ENCODE peak calls at places on chromosomes 11 and 22, in seven cellular contexts. One of them, this sample, is unnamed.

GRCh38 chr11:94958118-94958517 is 15.2 kb downstream of the CWC15 start:
- DNase-seq in trophoblast cell: no peak
- DNase-seq in mesenchymal stem cell: peak; percentile 78
- DNase-seq in mesendoderm: no peak
- DNase-seq in H1: no peak
- DNase-seq in H9: no peak
- DNase-seq in neuronal stem cell: no peak
- DNase-seq in this sample: peak; percentile 66

GRCh38 chr11:121512468-121513465 is 60.0 kb upstream of the SORL1-AS1 start:
- DNase-seq in mesendoderm: no peak
- DNase-seq in mesenchymal stem cell: no peak
- DNase-seq in neuronal stem cell: no peak
- DNase-seq in H9: no peak
- DNase-seq in H1: no peak
- DNase-seq in trophoblast cell: no peak
- DNase-seq in this sample: no peak

GRCh38 chr11:117796456-117797428 is at the start of gene DSCAML1:
- DNase-seq in mesendoderm: peak; percentile 27
- DNase-seq in H9: no peak
- DNase-seq in H1: no peak
- DNase-seq in neuronal stem cell: no peak
- DNase-seq in trophoblast cell: no peak
- DNase-seq in mesenchymal stem cell: no peak
- DNase-seq in this sample: no peak

GRCh38 chr11:46338988-46339666 is 8.1 kb upstream of the DGKZ start:
- DNase-seq in mesendoderm: peak; percentile 94
- DNase-seq in neuronal stem cell: no peak
- DNase-seq in H1: peak; percentile 91
- DNase-seq in trophoblast cell: peak; percentile 59
- DNase-seq in mesenchymal stem cell: peak; percentile 53
- DNase-seq in H9: peak; percentile 96
- DNase-seq in this sample: no peak

GRCh38 chr11:129700701-129701100 is 114.9 kb upstream of the TMEM45B start:
- DNase-seq in trophoblast cell: no peak
- DNase-seq in mesenchymal stem cell: no peak
- DNase-seq in mesendoderm: no peak
- DNase-seq in H9: no peak
- DNase-seq in H1: no peak
- DNase-seq in neuronal stem cell: no peak
- DNase-seq in this sample: no peak

GRCh38 chr22:33332538-33332937 is 274.4 kb upstream of the SYN3 start:
- DNase-seq in H1: no peak
- DNase-seq in trophoblast cell: no peak
- DNase-seq in mesenchymal stem cell: no peak
- DNase-seq in mesendoderm: no peak
- DNase-seq in neuronal stem cell: no peak
- DNase-seq in H9: no peak
- DNase-seq in this sample: no peak

GRCh38 chr11:12807621-12808020 is 133.4 kb downstream of the TEAD1 start:
- DNase-seq in mesendoderm: no peak
- DNase-seq in mesenchymal stem cell: no peak
- DNase-seq in trophoblast cell: no peak
- DNase-seq in H9: no peak
- DNase-seq in H1: no peak
- DNase-seq in neuronal stem cell: no peak
- DNase-seq in this sample: no peak

GRCh38 chr11:75931124-75931523 is 116.1 kb downstream of the UVRAG start:
- DNase-seq in H9: no peak
- DNase-seq in neuronal stem cell: no peak
- DNase-seq in H1: no peak
- DNase-seq in trophoblast cell: no peak
- DNase-seq in mesendoderm: no peak
- DNase-seq in mesenchymal stem cell: peak; percentile 26
- DNase-seq in this sample: peak; percentile 68

GRCh38 chr11:130213979-130214281 is 54.3 kb downstream of the ST14 start:
- DNase-seq in neuronal stem cell: no peak
- DNase-seq in H1: no peak
- DNase-seq in mesendoderm: no peak
- DNase-seq in trophoblast cell: no peak
- DNase-seq in H9: peak; percentile 21
- DNase-seq in mesenchymal stem cell: no peak
- DNase-seq in this sample: no peak

GRCh38 chr11:111379500-111380136 is 543 bp upstream of the POU2AF1 start:
- DNase-seq in H1: no peak
- DNase-seq in mesenchymal stem cell: no peak
- DNase-seq in H9: no peak
- DNase-seq in mesendoderm: no peak
- DNase-seq in trophoblast cell: no peak
- DNase-seq in neuronal stem cell: no peak
- DNase-seq in this sample: no peak

GRCh38 chr22:24107668-24108067 is 73.6 kb upstream of the SUSD2 start:
- DNase-seq in H9: no peak
- DNase-seq in mesenchymal stem cell: no peak
- DNase-seq in neuronal stem cell: no peak
- DNase-seq in H1: no peak
- DNase-seq in mesendoderm: no peak
- DNase-seq in trophoblast cell: no peak
- DNase-seq in this sample: peak; percentile 90

GRCh38 chr22:29469755-29470154 is 10.3 kb upstream of the NEFH start:
- DNase-seq in trophoblast cell: no peak
- DNase-seq in H9: peak; percentile 58
- DNase-seq in mesenchymal stem cell: no peak
- DNase-seq in H1: no peak
- DNase-seq in mesendoderm: peak; percentile 62
- DNase-seq in neuronal stem cell: no peak
- DNase-seq in this sample: no peak

GRCh38 chr11:71373791-71374454 is 74.3 kb downstream of the DHCR7 start:
- DNase-seq in H9: no peak
- DNase-seq in trophoblast cell: no peak
- DNase-seq in mesenchymal stem cell: no peak
- DNase-seq in H1: no peak
- DNase-seq in neuronal stem cell: no peak
- DNase-seq in mesendoderm: no peak
- DNase-seq in this sample: no peak

GRCh38 chr22:45475876-45476514 is 26.7 kb upstream of the FBLN1 start:
- DNase-seq in mesenchymal stem cell: no peak
- DNase-seq in H9: no peak
- DNase-seq in H1: no peak
- DNase-seq in trophoblast cell: no peak
- DNase-seq in mesendoderm: no peak
- DNase-seq in neuronal stem cell: no peak
- DNase-seq in this sample: no peak

GRCh38 chr22:22919041-22919440 is 31.4 kb downstream of the IGLL5 start:
- DNase-seq in trophoblast cell: no peak
- DNase-seq in H9: no peak
- DNase-seq in H1: no peak
- DNase-seq in mesendoderm: no peak
- DNase-seq in neuronal stem cell: no peak
- DNase-seq in mesenchymal stem cell: no peak
- DNase-seq in this sample: no peak

DNA sequence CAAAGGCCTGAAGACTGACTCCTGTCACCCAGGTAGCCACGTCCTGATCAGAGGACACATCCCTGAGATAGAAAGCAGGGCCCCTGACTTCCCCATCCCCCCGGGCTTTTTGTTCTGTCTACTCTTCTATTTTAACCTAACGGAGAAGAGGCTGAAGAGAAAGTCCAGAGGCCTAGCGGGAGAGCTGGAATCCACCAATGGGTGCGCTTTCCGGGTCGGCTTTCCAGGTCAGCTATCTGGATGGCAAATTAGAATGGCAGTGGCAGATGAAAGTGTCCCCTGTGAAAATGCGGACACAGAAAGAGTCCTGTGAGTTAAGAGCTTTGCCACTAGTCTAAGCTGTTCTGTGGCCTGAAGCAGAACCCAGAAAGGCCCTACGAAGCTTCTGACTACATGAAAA is 13.1 kb upstream of the SERPING1 start:
- DNase-seq in H9: no peak
- DNase-seq in trophoblast cell: no peak
- DNase-seq in neuronal stem cell: no peak
- DNase-seq in H1: no peak
- DNase-seq in mesendoderm: no peak
- DNase-seq in mesenchymal stem cell: no peak
- DNase-seq in this sample: no peak
- H3K18ac ChIP-seq in H9: no peak overlapping the region
- H3K18ac ChIP-seq in trophoblast cell: no peak overlapping the region
- H3K18ac ChIP-seq in neuronal stem cell: peak overlapping the region; percentile 77
- H3K18ac ChIP-seq in H1: no peak overlapping the region
- H3K18ac ChIP-seq in mesendoderm: no peak overlapping the region
- H3K18ac ChIP-seq in mesenchymal stem cell: no peak overlapping the region
- H3K18ac ChIP-seq in this sample: no peak overlapping the region

GRCh38 chr11:74520927-74521665 is 27.6 kb upstream of the LIPT2 start:
- DNase-seq in mesendoderm: no peak
- DNase-seq in H9: no peak
- DNase-seq in mesenchymal stem cell: no peak
- DNase-seq in trophoblast cell: no peak
- DNase-seq in H1: no peak
- DNase-seq in neuronal stem cell: no peak
- DNase-seq in this sample: no peak

GRCh38 chr11:74519719-74520118 is 26.2 kb upstream of the LIPT2 start:
- DNase-seq in H9: no peak
- DNase-seq in mesenchymal stem cell: no peak
- DNase-seq in trophoblast cell: no peak
- DNase-seq in neuronal stem cell: no peak
- DNase-seq in H1: no peak
- DNase-seq in mesendoderm: no peak
- DNase-seq in this sample: no peak

GRCh38 chr11:74522776-74523175 is 29.3 kb upstream of the LIPT2 start:
- DNase-seq in neuronal stem cell: no peak
- DNase-seq in H1: no peak
- DNase-seq in H9: no peak
- DNase-seq in mesendoderm: no peak
- DNase-seq in trophoblast cell: no peak
- DNase-seq in mesenchymal stem cell: no peak
- DNase-seq in this sample: no peak

GRCh38 chr11:74521666-74522252 is 28.2 kb upstream of the LIPT2 start:
- DNase-seq in mesendoderm: no peak
- DNase-seq in H9: no peak
- DNase-seq in H1: no peak
- DNase-seq in mesenchymal stem cell: no peak
- DNase-seq in trophoblast cell: no peak
- DNase-seq in neuronal stem cell: no peak
- DNase-seq in this sample: no peak

DNA sequence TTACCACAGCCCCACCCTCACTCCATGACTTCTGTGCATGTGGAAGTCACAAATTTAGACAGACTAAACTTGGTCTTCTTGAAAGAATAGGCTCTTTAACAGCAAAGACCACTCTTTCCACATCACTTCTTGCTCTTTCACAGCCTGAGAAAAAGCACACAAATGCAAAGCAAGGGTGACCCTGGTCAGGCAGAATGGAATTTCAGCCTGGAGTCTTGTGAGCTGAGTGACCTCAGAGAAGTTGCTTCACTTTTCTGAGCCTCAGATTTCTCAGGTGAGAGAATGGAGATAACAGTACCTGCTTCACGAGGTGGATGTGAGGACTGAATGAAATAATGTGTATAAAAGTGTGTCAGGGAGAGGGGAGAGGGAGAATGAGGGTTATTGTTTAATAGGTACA is 26.8 kb upstream of the LIPT2 start:
- DNase-seq in mesendoderm: peak; percentile 10
- DNase-seq in mesenchymal stem cell: no peak
- DNase-seq in neuronal stem cell: no peak
- DNase-seq in H9: no peak
- DNase-seq in H1: no peak
- DNase-seq in trophoblast cell: peak; percentile 21
- DNase-seq in this sample: no peak
- H3K18ac ChIP-seq in mesendoderm: no peak overlapping the region
- H3K18ac ChIP-seq in mesenchymal stem cell: no peak overlapping the region
- H3K18ac ChIP-seq in neuronal stem cell: no peak overlapping the region
- H3K18ac ChIP-seq in H9: no peak overlapping the region
- H3K18ac ChIP-seq in H1: no peak overlapping the region
- H3K18ac ChIP-seq in trophoblast cell: no peak overlapping the region
- H3K18ac ChIP-seq in this sample: no peak overlapping the region

DNA sequence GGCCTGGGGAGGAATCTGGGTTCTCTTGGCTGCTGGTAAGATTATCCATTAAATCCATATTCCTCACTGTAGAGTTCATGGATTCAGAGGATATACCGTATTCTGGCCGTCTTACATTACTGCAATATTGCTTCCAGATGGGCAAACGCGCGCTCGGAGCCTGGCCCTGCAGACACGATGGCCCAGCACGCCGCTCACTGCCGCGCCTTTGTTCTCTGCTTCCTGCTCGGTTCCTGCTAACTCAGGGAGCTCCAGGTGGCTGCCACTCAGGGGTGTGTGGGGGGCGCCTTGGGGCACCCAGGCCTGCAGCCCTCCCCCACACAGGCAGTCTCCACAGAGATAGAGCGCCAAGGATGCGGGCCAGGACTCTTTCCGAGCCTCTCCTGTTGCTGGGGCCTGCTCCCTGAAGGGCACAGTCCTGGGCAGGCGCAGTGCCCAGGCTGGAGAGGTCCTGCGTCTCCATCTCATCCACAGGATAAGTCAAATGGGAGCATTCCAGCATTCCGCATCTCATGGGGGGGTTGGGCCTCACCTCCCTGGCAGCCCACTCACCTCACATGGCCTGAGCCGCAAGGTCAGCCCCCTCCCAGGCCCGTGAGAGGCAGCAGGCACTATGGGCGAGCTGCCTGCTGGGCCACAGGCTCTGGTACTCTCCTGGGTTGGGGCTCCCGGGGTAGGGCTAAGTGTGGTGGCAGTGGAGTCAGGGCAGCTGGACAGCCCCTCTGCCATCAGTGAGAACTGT is 14.1 kb upstream of the KCNQ1OT1 start:
- DNase-seq in mesenchymal stem cell: no peak
- DNase-seq in H1: no peak
- DNase-seq in neuronal stem cell: no peak
- DNase-seq in trophoblast cell: no peak
- DNase-seq in mesendoderm: no peak
- DNase-seq in H9: no peak
- DNase-seq in this sample: no peak
- H3K18ac ChIP-seq in mesenchymal stem cell: no peak overlapping the region
- H3K18ac ChIP-seq in H1: no peak overlapping the region
- H3K18ac ChIP-seq in neuronal stem cell: peak overlapping the region; percentile 70
- H3K18ac ChIP-seq in trophoblast cell: no peak overlapping the region
- H3K18ac ChIP-seq in mesendoderm: no peak overlapping the region
- H3K18ac ChIP-seq in H9: no peak overlapping the region
- H3K18ac ChIP-seq in this sample: no peak overlapping the region

GRCh38 chr11:113084297-113084696 is 123.1 kb downstream of the NCAM1 start:
- DNase-seq in mesendoderm: no peak
- DNase-seq in H1: no peak
- DNase-seq in neuronal stem cell: no peak
- DNase-seq in mesenchymal stem cell: no peak
- DNase-seq in H9: no peak
- DNase-seq in trophoblast cell: no peak
- DNase-seq in this sample: no peak

GRCh38 chr11:113090716-113091577 is 129.7 kb downstream of the NCAM1 start:
- DNase-seq in trophoblast cell: no peak
- DNase-seq in H1: no peak
- DNase-seq in mesenchymal stem cell: no peak
- DNase-seq in mesendoderm: no peak
- DNase-seq in H9: no peak
- DNase-seq in neuronal stem cell: no peak
- DNase-seq in this sample: no peak

GRCh38 chr11:113085446-113085845 is 124.2 kb downstream of the NCAM1 start:
- DNase-seq in neuronal stem cell: no peak
- DNase-seq in H9: no peak
- DNase-seq in trophoblast cell: no peak
- DNase-seq in H1: no peak
- DNase-seq in mesendoderm: no peak
- DNase-seq in mesenchymal stem cell: no peak
- DNase-seq in this sample: no peak

GRCh38 chr11:113091578-113091844 is 130.3 kb downstream of the NCAM1 start:
- DNase-seq in H9: no peak
- DNase-seq in H1: no peak
- DNase-seq in trophoblast cell: no peak
- DNase-seq in mesenchymal stem cell: peak; percentile 43
- DNase-seq in mesendoderm: no peak
- DNase-seq in neuronal stem cell: no peak
- DNase-seq in this sample: no peak

GRCh38 chr11:113087716-113088115 is 126.5 kb downstream of the NCAM1 start:
- DNase-seq in mesenchymal stem cell: no peak
- DNase-seq in trophoblast cell: no peak
- DNase-seq in H1: peak; percentile 41
- DNase-seq in H9: no peak
- DNase-seq in neuronal stem cell: no peak
- DNase-seq in mesendoderm: no peak
- DNase-seq in this sample: no peak
- H3K18ac ChIP-seq in mesenchymal stem cell: no peak overlapping the region
- H3K18ac ChIP-seq in trophoblast cell: no peak overlapping the region
- H3K18ac ChIP-seq in H1: no peak overlapping the region
- H3K18ac ChIP-seq in H9: no peak overlapping the region
- H3K18ac ChIP-seq in neuronal stem cell: no peak overlapping the region
- H3K18ac ChIP-seq in mesendoderm: no peak overlapping the region
- H3K18ac ChIP-seq in this sample: no peak overlapping the region

This sample was measured in IMR-90.